ENCODE peak calls at places on chromosomes 3 and 15, in four cellular contexts. One of them, this sample, is unnamed.

GRCh38 chr3:16290007-16290826 is 25.2 kb downstream of the OXNAD1 start:
- DNase-seq in progenitor cell of endocrine pancreas: no peak
- DNase-seq in EH: peak
- DNase-seq in H7: no peak
- DNase-seq in this sample: peak

GRCh38 chr3:170751083-170751893 is 118.7 kb downstream of the RPL22L1 start:
- DNase-seq in progenitor cell of endocrine pancreas: no peak
- DNase-seq in EH: peak
- DNase-seq in H7: no peak
- DNase-seq in this sample: no peak

GRCh38 chr3:190265126-190265525 is 57.1 kb downstream of the CLDN1 start:
- DNase-seq in progenitor cell of endocrine pancreas: no peak
- DNase-seq in EH: peak
- DNase-seq in H7: no peak
- DNase-seq in this sample: no peak

GRCh38 chr3:184380210-184380626 is 364 bp downstream of the CHRD start:
- DNase-seq in progenitor cell of endocrine pancreas: peak
- DNase-seq in EH: peak
- DNase-seq in H7: peak
- DNase-seq in this sample: peak

GRCh38 chr15:77998592-77998991 is 78.9 kb downstream of the TBC1D2B start:
- DNase-seq in progenitor cell of endocrine pancreas: no peak
- DNase-seq in EH: no peak
- DNase-seq in H7: no peak
- DNase-seq in this sample: no peak

GRCh38 chr3:126262227-126262626 is 81.8 kb upstream of the ALDH1L1 start:
- DNase-seq in progenitor cell of endocrine pancreas: no peak
- DNase-seq in EH: no peak
- DNase-seq in H7: no peak
- DNase-seq in this sample: no peak

GRCh38 chr3:33403756-33404155 is 36.4 kb downstream of the UBP1 start:
- DNase-seq in progenitor cell of endocrine pancreas: no peak
- DNase-seq in EH: peak
- DNase-seq in H7: no peak
- DNase-seq in this sample: no peak

GRCh38 chr3:43144811-43145490 is 39.1 kb upstream of the POMGNT2 start:
- DNase-seq in progenitor cell of endocrine pancreas: no peak
- DNase-seq in EH: peak
- DNase-seq in H7: no peak
- DNase-seq in this sample: no peak

GRCh38 chr3:191148131-191148530 is 50.9 kb upstream of the OSTN start:
- DNase-seq in progenitor cell of endocrine pancreas: no peak
- DNase-seq in EH: peak
- DNase-seq in H7: no peak
- DNase-seq in this sample: no peak

GRCh38 chr3:105364113-105364512 is 2.6 kb upstream of the ALCAM start:
- DNase-seq in progenitor cell of endocrine pancreas: no peak
- DNase-seq in EH: peak
- DNase-seq in H7: no peak
- DNase-seq in this sample: no peak

GRCh38 chr15:88912500-88912921 is 668 bp downstream of the MFGE8 start:
- DNase-seq in progenitor cell of endocrine pancreas: no peak
- DNase-seq in EH: peak
- DNase-seq in H7: peak
- DNase-seq in this sample: no peak

GRCh38 chr3:19811689-19812088 is 122.3 kb downstream of the EFHB start:
- DNase-seq in progenitor cell of endocrine pancreas: no peak
- DNase-seq in EH: no peak
- DNase-seq in H7: no peak
- DNase-seq in this sample: no peak

GRCh38 chr15:57947781-57948180 is 117.7 kb downstream of the ALDH1A2 start:
- DNase-seq in progenitor cell of endocrine pancreas: no peak
- DNase-seq in EH: peak
- DNase-seq in H7: peak
- DNase-seq in this sample: no peak

GRCh38 chr15:85859671-85860070 is 64.9 kb upstream of the KLHL25 start:
- DNase-seq in progenitor cell of endocrine pancreas: no peak
- DNase-seq in EH: no peak
- DNase-seq in H7: no peak
- DNase-seq in this sample: no peak

GRCh38 chr15:48897144-48897814 is 19.3 kb downstream of the EID1 start:
- DNase-seq in progenitor cell of endocrine pancreas: no peak
- DNase-seq in EH: peak
- DNase-seq in H7: no peak
- DNase-seq in this sample: no peak

GRCh38 chr3:141998674-141999290 is 122.3 kb downstream of the ATP1B3 start:
- DNase-seq in progenitor cell of endocrine pancreas: no peak
- DNase-seq in EH: peak
- DNase-seq in H7: no peak
- DNase-seq in this sample: no peak

GRCh38 chr3:64473476-64473875 is 214.3 kb downstream of the ADAMTS9 start:
- DNase-seq in progenitor cell of endocrine pancreas: no peak
- DNase-seq in EH: peak
- DNase-seq in H7: no peak
- DNase-seq in this sample: no peak

GRCh38 chr3:21750291-21750690 is 719 bp downstream of the ZNF385D start:
- DNase-seq in progenitor cell of endocrine pancreas: no peak
- DNase-seq in EH: peak
- DNase-seq in H7: no peak
- DNase-seq in this sample: no peak

GRCh38 chr3:181860243-181860642 is 148.5 kb downstream of the SOX2 start:
- DNase-seq in progenitor cell of endocrine pancreas: no peak
- DNase-seq in EH: no peak
- DNase-seq in H7: no peak
- DNase-seq in this sample: no peak

GRCh38 chr15:79453446-79453845 is 21.3 kb downstream of the MINAR1 start:
- DNase-seq in progenitor cell of endocrine pancreas: no peak
- DNase-seq in EH: no peak
- DNase-seq in H7: no peak
- DNase-seq in this sample: no peak

GRCh38 chr3:134693226-134693625 is 42.4 kb upstream of the KY start:
- DNase-seq in progenitor cell of endocrine pancreas: no peak
- DNase-seq in EH: no peak
- DNase-seq in H7: no peak
- DNase-seq in this sample: no peak

GRCh38 chr3:141426404-141427034 is 58.2 kb downstream of the ZBTB38 start:
- DNase-seq in progenitor cell of endocrine pancreas: no peak
- DNase-seq in EH: peak
- DNase-seq in H7: peak
- DNase-seq in this sample: no peak

GRCh38 chr3:4897765-4898453 is 81.3 kb upstream of the BHLHE40 start:
- DNase-seq in progenitor cell of endocrine pancreas: no peak
- DNase-seq in EH: no peak
- DNase-seq in H7: no peak
- DNase-seq in this sample: no peak

GRCh38 chr3:101219842-101220560 is 100.4 kb downstream of the IMPG2 start:
- DNase-seq in progenitor cell of endocrine pancreas: no peak
- DNase-seq in EH: no peak
- DNase-seq in H7: no peak
- DNase-seq in this sample: no peak

GRCh38 chr3:50165388-50166308 is 10.5 kb downstream of the SEMA3F start:
- DNase-seq in progenitor cell of endocrine pancreas: no peak
- DNase-seq in EH: peak
- DNase-seq in H7: peak
- DNase-seq in this sample: peak

GRCh38 chr15:64187396-64188191 is 24.8 kb upstream of the PPIB start:
- DNase-seq in progenitor cell of endocrine pancreas: no peak
- DNase-seq in EH: peak
- DNase-seq in H7: no peak
- DNase-seq in this sample: no peak

GRCh38 chr3:32856355-32856889 is 38.6 kb downstream of the TRIM71 start:
- DNase-seq in progenitor cell of endocrine pancreas: no peak
- DNase-seq in EH: peak
- DNase-seq in H7: no peak
- DNase-seq in this sample: no peak

GRCh38 chr3:45125550-45126026 is 20.6 kb downstream of the CDCP1 start:
- DNase-seq in progenitor cell of endocrine pancreas: no peak
- DNase-seq in EH: no peak
- DNase-seq in H7: no peak
- DNase-seq in this sample: peak

GRCh38 chr15:35697549-35698299 is 151.8 kb upstream of the DPH6 start:
- DNase-seq in progenitor cell of endocrine pancreas: no peak
- DNase-seq in EH: peak
- DNase-seq in H7: no peak
- DNase-seq in this sample: no peak

GRCh38 chr3:190696777-190697501 is 165.6 kb downstream of the GMNC start:
- DNase-seq in progenitor cell of endocrine pancreas: no peak
- DNase-seq in EH: peak
- DNase-seq in H7: no peak
- DNase-seq in this sample: no peak

GRCh38 chr3:99286266-99286845 is 352.0 kb upstream of the COL8A1 start:
- DNase-seq in progenitor cell of endocrine pancreas: no peak
- DNase-seq in EH: peak
- DNase-seq in H7: no peak
- DNase-seq in this sample: no peak

GRCh38 chr15:58444056-58444455 is 12.3 kb downstream of the LIPC start:
- DNase-seq in progenitor cell of endocrine pancreas: no peak
- DNase-seq in EH: no peak
- DNase-seq in H7: no peak
- DNase-seq in this sample: no peak

GRCh38 chr3:97821413-97821809 is 400 bp upstream of the CRYBG3 start:
- DNase-seq in progenitor cell of endocrine pancreas: peak
- DNase-seq in EH: no peak
- DNase-seq in H7: peak
- DNase-seq in this sample: peak

GRCh38 chr3:2839886-2840285 is 270.3 kb downstream of the IL5RA start:
- DNase-seq in progenitor cell of endocrine pancreas: no peak
- DNase-seq in EH: no peak
- DNase-seq in H7: no peak
- DNase-seq in this sample: no peak

GRCh38 chr3:146561463-146561862 is 17.1 kb upstream of the PLSCR1 start:
- DNase-seq in progenitor cell of endocrine pancreas: no peak
- DNase-seq in EH: no peak
- DNase-seq in H7: no peak
- DNase-seq in this sample: no peak

This sample was measured in Peyer's patch.